ENCODE peak calls at places on chromosome 15, in five cellular contexts. E, N, C, M and O are unnamed samples.

GRCh38 chr15:80861776-80862175 is 82.6 kb downstream of the CEMIP start:
- DNase-seq in N (no peak), C (no peak), E (no peak), M (no peak), O (no peak)

GRCh38 chr15:72203507-72203837 is 5.9 kb upstream of the GRAMD2A start:
- DNase-seq in N (no peak), E (no peak), M (no peak), C (no peak), O (peak; percentile 45)

GRCh38 chr15:41809121-41809520 is 18.8 kb upstream of the JMJD7 start:
- DNase-seq in E (no peak), C (no peak), M (no peak), N (no peak), O (no peak)

GRCh38 chr15:29601811-29602210 is 220.5 kb downstream of the TJP1 start:
- DNase-seq in M (no peak), N (no peak), E (no peak), C (no peak), O (no peak)

GRCh38 chr15:96349933-96350292 is 19.4 kb downstream of the NR2F2 start:
- DNase-seq in N (no peak), M (no peak), E (no peak), C (no peak), O (no peak)

GRCh38 chr15:68431037-68431791 is 749 bp downstream of the ITGA11 start:
- DNase-seq in E (peak; percentile 70), M (no peak), C (no peak), N (no peak), O (no peak)

GRCh38 chr15:57914350-57915055 is 151.0 kb downstream of the ALDH1A2 start:
- DNase-seq in N (no peak), C (no peak), M (no peak), E (no peak), O (no peak)

GRCh38 chr15:64247906-64248541 is 85.2 kb upstream of the PPIB start:
- DNase-seq in N (peak; percentile 93), M (peak; percentile 75), C (peak; percentile 63), E (no peak), O (peak; percentile 90)

GRCh38 chr15:100199711-100200286 is 142.0 kb downstream of the ADAMTS17 start:
- DNase-seq in C (no peak), M (no peak), N (no peak), E (peak; percentile 17), O (no peak)

GRCh38 chr15:91874992-91875651 is 21.6 kb downstream of the SLCO3A1 start:
- DNase-seq in C (no peak), E (no peak), M (no peak), N (no peak), O (no peak)

GRCh38 chr15:68808770-68809169 is 11.9 kb downstream of the ANP32A start:
- DNase-seq in E (peak; percentile 39), N (no peak), M (no peak), C (no peak), O (no peak)

GRCh38 chr15:78000089-78000926 is 77.2 kb downstream of the TBC1D2B start:
- DNase-seq in E (peak; percentile 96), C (peak; percentile 57), M (no peak), N (peak; percentile 62), O (peak; percentile 92)

GRCh38 chr15:36591534-36592411 is 12.3 kb downstream of the CDIN1 start:
- DNase-seq in E (no peak), C (no peak), M (no peak), N (no peak), O (peak; percentile 10)

GRCh38 chr15:88395241-88395640 is 71.9 kb downstream of the MRPL46 start:
- DNase-seq in E (no peak), C (no peak), M (no peak), N (no peak), O (no peak)

GRCh38 chr15:46848704-46849103 is 868.6 kb upstream of the SEMA6D start:
- DNase-seq in M (no peak), N (no peak), C (no peak), E (no peak), O (no peak)

GRCh38 chr15:38041576-38041975 is 107.1 kb downstream of the TMCO5A start:
- DNase-seq in N (no peak), M (no peak), E (no peak), C (no peak), O (no peak)

GRCh38 chr15:71743861-71744382 is 66.4 kb upstream of the NR2E3 start:
- DNase-seq in N (peak; percentile 39), E (peak; percentile 60), C (peak; percentile 45), M (no peak), O (no peak)

GRCh38 chr15:99571299-99571698 is 5.5 kb downstream of the MEF2A start:
- DNase-seq in E (no peak), N (no peak), M (no peak), C (no peak), O (no peak)

GRCh38 chr15:38275951-38276350 is 23.3 kb downstream of the SPRED1 start:
- DNase-seq in C (no peak), N (no peak), M (no peak), E (no peak), O (no peak)

GRCh38 chr15:58065445-58066041 is at the start of gene ALDH1A2:
- DNase-seq in E (peak; percentile 67), M (no peak), C (peak; percentile 89), N (no peak), O (no peak)

GRCh38 chr15:82100116-82100795 is 54.4 kb upstream of the MEX3B start:
- DNase-seq in N (no peak), C (no peak), M (no peak), E (no peak), O (no peak)

DNA sequence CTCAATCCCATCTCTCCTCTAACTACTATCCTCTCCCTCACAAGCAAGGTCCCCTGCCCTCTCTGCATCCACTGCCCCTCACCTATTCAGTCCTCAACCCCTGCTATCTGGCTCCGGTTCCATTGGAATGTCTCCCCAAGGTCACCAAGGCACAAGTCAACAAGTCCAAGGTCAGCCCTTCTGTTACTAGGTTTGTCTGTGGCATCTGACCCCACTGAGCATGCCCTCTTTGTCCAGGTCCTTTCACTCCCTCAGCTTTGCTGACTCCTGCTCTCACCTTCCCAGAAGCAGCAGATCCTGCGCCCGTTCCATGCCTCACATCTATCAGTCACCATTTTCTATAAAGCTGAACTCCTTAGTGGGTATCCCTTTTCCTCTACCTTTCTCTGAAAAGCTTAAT is 8.3 kb upstream of the SEMA7A start:
- DNase-seq in M (no peak), C (no peak), N (peak; percentile 95), E (no peak), O (no peak)
- TF ChIP-seq KDM1A in M (no peak), C (no peak), N (no peak), E (no peak), O (no peak)

DNA sequence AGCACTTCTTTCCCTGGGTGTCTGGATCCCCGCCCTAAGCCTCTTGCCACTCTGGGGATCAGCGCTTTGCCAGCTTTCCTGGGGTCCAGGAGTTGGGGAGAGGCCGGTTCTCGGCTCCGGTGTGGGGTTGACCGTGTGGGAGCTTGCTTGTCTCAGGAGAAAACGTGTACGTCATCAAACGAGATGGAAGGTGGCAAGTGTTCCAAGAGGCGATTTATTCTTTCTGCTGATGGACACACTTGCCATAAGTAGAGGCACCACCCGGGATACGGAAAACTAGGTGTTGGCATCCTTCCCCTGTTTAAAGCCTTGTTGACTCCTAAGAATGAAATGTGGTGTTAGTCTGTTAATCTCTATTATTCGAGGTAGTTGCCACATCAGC is 295 bp downstream of the ZWILCH start:
- DNase-seq in N (no peak), C (no peak), M (no peak), E (no peak), O (no peak)
- TF ChIP-seq KDM1A in N (no peak), C (no peak), M (no peak), E (no peak), O (no peak)

GRCh38 chr15:39456113-39456512 is 124.8 kb upstream of the THBS1 start:
- DNase-seq in C (no peak), E (no peak), N (no peak), M (no peak), O (no peak)

GRCh38 chr15:39454189-39454986 is 126.5 kb upstream of the THBS1 start:
- DNase-seq in M (no peak), E (no peak), N (peak; percentile 43), C (no peak), O (no peak)

GRCh38 chr15:39456582-39457330 is 124.1 kb upstream of the THBS1 start:
- DNase-seq in C (no peak), N (no peak), M (no peak), E (no peak), O (no peak)

GRCh38 chr15:39453500-39454073 is 127.3 kb upstream of the THBS1 start:
- DNase-seq in E (no peak), N (no peak), C (no peak), M (peak; percentile 31), O (no peak)

DNA sequence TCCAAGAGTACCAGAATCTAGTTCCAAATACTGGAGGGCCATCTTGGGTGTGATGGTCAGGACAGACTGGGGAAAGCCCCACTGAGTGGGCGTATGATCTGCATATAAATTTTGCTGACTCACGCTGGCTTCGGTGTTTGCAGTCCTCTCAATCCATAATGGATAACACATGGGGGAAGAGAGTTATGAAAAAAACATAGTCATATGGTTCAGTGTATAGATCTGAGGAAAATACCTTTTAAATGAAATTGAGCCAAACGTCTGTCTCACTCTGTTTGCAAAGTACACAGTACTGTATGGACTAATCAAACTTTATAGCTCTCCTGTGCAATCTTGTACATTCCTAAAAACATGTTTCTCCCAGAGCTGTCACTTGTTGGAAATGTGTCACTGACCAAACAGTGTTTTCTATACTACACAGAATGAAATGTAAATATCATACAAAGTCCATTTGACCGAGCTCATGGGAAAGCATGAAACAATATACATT is 125.3 kb upstream of the THBS1 start:
- DNase-seq in C (peak; percentile 69), M (no peak), N (peak; percentile 97), E (no peak), O (no peak)
- TF ChIP-seq KDM1A in C (no peak), M (no peak), N (no peak), E (no peak), O (no peak)

GRCh38 chr15:43241100-43241499 is 20.3 kb upstream of the EPB42 start:
- DNase-seq in M (no peak), C (no peak), N (no peak), E (no peak), O (no peak)

GRCh38 chr15:43238691-43239131 is 17.9 kb upstream of the EPB42 start:
- DNase-seq in E (no peak), M (no peak), C (no peak), N (peak; percentile 7), O (no peak)

GRCh38 chr15:43242616-43243015 is 21.8 kb upstream of the EPB42 start:
- DNase-seq in C (no peak), N (no peak), E (no peak), M (no peak), O (no peak)

GRCh38 chr15:43237842-43238470 is 17.1 kb upstream of the EPB42 start:
- DNase-seq in M (no peak), N (no peak), C (no peak), E (no peak), O (no peak)

DNA sequence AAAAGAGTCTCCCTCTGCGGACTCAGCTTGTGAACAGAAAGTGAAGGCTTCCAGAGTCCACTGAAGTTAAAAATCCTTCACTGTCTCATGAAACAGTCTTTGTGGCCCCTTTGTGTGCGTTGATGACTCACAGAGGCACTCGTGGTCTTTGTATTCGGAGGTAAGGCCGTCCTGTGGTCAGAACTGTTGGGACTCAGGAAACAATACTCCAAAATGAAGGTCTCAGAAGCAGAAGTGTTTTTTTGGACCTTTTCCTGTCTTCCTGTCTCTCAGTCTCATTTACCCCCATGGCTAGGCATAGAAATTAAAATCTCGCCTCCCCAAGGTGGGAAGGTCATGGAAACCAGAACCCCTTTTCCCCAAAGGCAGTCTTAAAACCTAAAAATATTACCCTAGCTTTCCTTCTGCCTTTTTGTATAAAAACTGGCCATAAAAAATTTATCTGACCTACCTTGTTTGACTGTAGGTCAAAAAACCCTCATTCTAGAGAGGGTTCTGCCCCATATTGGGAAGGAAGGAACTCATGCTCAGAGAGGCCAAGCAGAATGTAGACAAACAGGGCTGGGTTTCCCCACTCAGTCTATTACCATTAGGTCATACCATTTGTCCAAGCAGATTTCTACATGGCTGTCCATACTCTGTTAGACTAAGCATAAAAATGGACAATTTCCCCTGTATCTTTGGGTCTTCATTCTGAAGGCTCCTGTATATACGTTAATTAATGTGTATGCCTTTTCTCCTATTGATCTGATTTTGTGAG is 19.1 kb upstream of the EPB42 start:
- DNase-seq in C (peak; percentile 37), M (no peak), E (no peak), N (peak; percentile 77), O (no peak)
- TF ChIP-seq KDM1A in C (no peak), M (no peak), E (no peak), N (no peak), O (no peak)